ENCODE peak calls at places on chromosomes 3 and 15, in four cellular contexts. R is K562, Y is HepG2, F is GM12878. G is an unnamed sample.

GRCh38 chr3:136952292-136952691 is 5.5 kb upstream of the IL20RB start:
- DNase-seq in R (no peak), Y (no peak), F (no peak), G (no peak)

GRCh38 chr15:45254405-45255293 is 2.6 kb downstream of the SLC28A2 start:
- DNase-seq in R (no peak), Y (no peak), F (no peak), G (no peak)

GRCh38 chr3:16028604-16029003 is 145.9 kb upstream of the GALNT15 start:
- DNase-seq in R (no peak), Y (no peak), F (no peak), G (no peak)

GRCh38 chr3:152321806-152322377 is 53.2 kb downstream of the MBNL1 start:
- DNase-seq in R (no peak), Y (no peak), F (no peak), G (no peak)

GRCh38 chr3:65576942-65577341 is 461.8 kb downstream of the MAGI1 start:
- DNase-seq in R (no peak), Y (no peak), F (no peak), G (no peak)

GRCh38 chr3:10941972-10942371 is 50.6 kb upstream of the SLC6A1 start:
- DNase-seq in R (peak), Y (no peak), F (no peak), G (no peak)

GRCh38 chr3:40172560-40172959 is 136.9 kb upstream of the EIF1B start:
- DNase-seq in R (no peak), Y (no peak), F (no peak), G (no peak)

GRCh38 chr3:49294343-49294742 is 17.3 kb upstream of the C3orf62 start:
- DNase-seq in R (no peak), Y (no peak), F (no peak), G (no peak)

GRCh38 chr3:100260081-100260684 is 609 bp upstream of the TBC1D23 start:
- DNase-seq in R (peak), Y (peak), F (no peak), G (no peak)

GRCh38 chr15:77764095-77764494 is 131.4 kb upstream of the LINGO1 start:
- DNase-seq in R (no peak), Y (no peak), F (no peak), G (no peak)

GRCh38 chr15:29134239-29134638 is 135.4 kb downstream of the NSMCE3 start:
- DNase-seq in R (no peak), Y (no peak), F (no peak), G (peak)

GRCh38 chr3:60742606-60743145 is 508.6 kb downstream of the FHIT start:
- DNase-seq in R (no peak), Y (peak), F (no peak), G (no peak)

DNA sequence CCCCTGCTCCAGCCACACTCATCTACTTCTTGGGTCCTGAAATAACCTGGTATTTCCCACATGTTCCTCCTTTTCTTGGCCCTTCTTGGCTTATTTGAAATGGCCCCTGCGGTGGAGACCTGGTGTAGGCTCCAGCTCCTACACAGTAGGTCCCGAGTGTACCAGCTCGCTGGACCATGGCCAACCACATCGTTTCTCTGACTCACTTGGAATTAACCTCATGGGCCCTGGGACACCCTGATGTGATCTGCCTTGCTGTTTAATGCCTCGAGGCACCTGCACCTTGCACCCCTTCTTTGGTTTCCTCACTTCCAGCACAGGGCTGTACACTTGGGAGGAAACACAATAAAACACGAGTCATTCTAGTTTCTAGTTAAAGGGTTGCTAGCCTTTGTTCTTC is 60.3 kb downstream of the FEM1B start:
- DNase-seq in R (no peak), Y (no peak), F (no peak), G (no peak)
- TF ChIP-seq NFIC in R (no peak), Y (no peak), F (no peak), G (peak)

GRCh38 chr15:83106994-83107840 is at the start of gene TM6SF1:
- DNase-seq in R (peak), Y (no peak), F (no peak), G (peak)

GRCh38 chr15:83110361-83110760 is 2.9 kb downstream of the TM6SF1 start:
- DNase-seq in R (no peak), Y (no peak), F (no peak), G (no peak)

GRCh38 chr15:83107841-83108181 is 366 bp downstream of the TM6SF1 start:
- DNase-seq in R (no peak), Y (no peak), F (no peak), G (no peak)

GRCh38 chr15:83109532-83109931 is 2.1 kb downstream of the TM6SF1 start:
- DNase-seq in R (no peak), Y (no peak), F (no peak), G (no peak)

DNA sequence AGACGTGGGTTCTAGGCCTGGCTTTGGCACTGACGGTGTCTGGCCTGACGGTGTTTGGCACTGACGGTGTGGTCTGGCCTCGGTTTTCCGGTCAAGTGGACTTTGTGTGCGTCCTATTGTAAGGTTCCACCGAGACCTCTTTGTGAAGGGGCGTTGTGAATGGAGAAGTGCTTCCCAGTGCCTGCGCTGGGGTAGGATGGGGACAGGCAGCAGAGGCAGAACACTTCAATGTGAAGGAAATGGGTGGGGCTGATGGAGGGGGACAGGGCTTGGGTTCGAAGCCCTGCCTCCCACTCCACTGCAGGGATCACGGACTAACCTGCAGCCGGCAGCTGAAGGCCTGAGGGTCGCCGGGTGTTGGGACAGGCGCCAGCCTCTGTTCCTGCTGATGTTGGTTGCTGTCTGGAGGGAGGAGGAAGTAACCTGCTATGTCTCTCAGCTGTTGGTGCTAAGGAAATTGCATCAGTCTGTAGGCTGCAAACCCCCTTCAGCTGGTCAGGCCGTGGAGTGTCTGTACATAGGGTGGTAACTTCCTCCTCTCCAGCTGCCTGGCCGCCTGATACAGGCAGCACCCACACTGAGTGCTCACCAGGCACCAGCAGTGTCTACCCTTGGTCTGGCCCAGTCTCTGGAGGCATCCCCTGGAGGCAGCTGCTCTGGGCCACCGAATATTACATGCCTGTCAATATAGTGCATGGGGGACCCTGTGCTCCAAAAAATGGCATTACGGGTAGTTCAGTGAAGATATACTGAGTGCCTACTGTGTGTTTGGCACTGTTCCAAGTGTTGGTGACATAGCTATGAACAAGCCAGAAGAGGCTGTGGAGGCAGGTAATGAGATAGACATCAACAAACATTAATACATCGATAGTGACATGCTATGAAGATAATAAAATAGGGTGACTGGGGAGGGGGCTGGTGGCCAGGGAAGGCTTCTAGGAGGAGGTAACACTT is 1.1 kb downstream of the TM6SF1 start:
- DNase-seq in R (no peak), Y (no peak), F (peak), G (peak)
- H3K4me2 ChIP-seq in R (peak), Y (no peak), F (peak), G (no peak)

GRCh38 chr3:8659242-8659641 is 14.6 kb upstream of the SSUH2 start:
- DNase-seq in R (no peak), Y (no peak), F (no peak), G (no peak)

GRCh38 chr3:8657804-8658311 is 13.3 kb upstream of the SSUH2 start:
- DNase-seq in R (no peak), Y (no peak), F (no peak), G (peak)

GRCh38 chr3:8660781-8661180 is 16.2 kb upstream of the SSUH2 start:
- DNase-seq in R (no peak), Y (no peak), F (no peak), G (no peak)

GRCh38 chr3:8660271-8660731 is 15.7 kb upstream of the SSUH2 start:
- DNase-seq in R (no peak), Y (no peak), F (no peak), G (no peak)

DNA sequence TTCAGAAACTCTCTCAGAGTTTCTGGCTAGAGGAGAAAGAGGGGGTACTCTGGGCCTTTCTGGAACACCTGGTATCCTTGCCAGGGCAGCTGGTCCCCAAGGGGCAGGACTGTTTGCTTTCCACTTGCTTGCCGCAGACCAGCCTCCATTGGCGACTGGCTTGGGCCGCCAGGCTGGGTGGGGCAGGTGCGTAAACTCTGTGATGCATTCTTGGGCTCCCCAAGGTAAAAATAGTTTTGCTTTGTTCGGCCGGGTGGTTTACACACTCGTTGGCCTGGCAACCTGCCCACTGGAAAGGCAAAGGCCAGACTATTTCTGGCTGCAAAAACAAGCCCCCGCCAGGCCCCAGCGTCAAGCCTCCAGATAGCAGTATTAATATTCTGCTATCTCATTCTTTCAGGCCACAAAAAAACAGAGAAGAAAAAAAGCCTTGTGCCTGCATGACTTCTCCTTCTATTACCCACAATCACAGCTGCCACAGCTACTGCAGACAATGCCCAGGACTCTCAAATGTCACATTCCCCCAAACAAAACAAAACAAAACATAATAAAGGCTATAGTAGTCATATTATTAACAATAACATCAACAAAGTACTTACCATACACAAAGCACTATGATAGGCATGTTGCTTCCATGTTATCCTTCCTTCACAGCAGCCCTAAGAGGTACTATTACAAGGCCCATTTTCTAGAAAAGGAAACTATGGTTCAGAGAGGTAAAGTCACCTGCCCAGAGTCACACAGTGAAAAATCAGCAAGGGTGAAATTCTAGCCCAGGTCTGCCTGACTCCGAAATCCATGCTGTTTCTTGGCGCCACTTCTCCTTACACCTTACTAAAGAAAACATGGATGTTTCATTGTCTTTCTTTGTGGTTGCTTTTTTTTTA is 14.0 kb upstream of the SSUH2 start:
- DNase-seq in R (no peak), Y (peak), F (peak), G (peak)
- TF ChIP-seq YY1 in R (no peak), Y (peak), F (peak), G (no peak)

DNA sequence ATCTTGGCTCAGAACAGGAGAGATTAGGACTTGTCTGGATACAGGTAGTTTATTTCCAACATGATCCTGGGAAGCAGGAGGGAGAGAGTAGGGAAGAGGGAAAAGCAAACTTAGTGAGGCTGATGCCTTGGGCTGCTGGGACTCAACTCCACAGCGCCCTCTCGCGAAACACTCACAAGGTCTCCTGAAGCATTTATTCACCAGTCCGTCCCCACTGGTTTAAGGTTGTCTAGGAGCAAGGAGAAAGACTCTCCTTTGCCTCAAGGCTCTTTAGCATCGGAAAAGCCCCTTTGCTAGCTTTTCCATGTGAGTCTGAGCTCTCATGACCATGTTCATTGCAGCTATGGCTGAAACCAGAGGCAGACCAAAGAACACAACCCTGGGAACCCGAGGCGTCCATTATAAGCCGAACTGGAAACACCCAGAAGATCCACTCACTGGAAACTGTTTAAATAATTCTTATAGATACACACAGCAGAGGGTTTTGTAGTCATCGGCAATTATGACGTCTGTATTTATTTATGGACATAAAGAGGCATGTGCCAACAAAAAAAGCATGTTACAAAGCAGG is 244.5 kb downstream of the CD47 start:
- DNase-seq in R (peak), Y (peak), F (no peak), G (no peak)
- TF ChIP-seq NFIC in R (no peak), Y (no peak), F (no peak), G (no peak)

DNA sequence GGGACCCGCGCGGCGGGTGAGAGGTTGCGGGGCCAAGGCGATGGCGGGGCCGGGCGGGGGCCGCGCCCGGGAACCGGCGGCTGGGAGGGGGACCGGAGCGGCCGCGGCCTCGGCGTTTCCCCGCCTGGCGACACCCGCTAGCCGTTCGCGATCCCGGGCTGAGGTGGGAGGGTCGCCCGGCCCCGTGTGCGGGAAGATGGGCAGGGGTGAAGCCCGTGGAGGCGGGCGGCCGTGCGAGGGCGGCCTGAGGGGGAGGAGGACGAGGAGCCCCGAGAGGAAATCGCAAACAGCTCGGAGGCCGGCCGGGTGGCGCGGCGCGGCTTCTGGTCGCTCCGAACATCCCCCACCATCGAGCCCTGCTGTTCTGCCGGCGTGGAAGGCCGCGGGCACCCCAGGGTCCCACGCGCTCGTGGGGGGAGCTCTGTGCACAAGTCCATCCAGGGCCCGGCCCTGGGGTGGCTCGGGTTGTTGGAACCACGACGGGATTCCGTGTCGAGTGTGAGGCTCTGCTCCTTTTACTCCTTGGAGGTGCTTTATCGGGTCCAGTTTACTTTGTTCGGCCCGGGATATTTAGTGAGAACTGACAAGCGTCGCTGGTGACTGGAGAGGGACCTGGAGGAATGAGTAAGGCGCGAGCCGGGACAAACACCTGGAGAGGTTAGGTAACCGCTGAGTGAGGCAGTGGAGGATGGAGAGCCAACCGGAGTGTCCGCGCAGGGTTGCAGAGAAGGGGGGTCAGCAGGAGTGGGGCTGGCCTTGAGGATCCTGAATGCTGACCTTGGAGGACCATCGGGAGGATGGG is 728 bp downstream of the CRTC3 start:
- DNase-seq in R (peak), Y (no peak), F (no peak), G (peak)
- H3K4me2 ChIP-seq in R (peak), Y (peak), F (peak), G (peak)

GRCh38 chr15:73994912-73995622 is 551 bp downstream of the PML start:
- DNase-seq in R (peak), Y (no peak), F (no peak), G (no peak)
- TF ChIP-seq YY1 in R (no peak), Y (no peak), F (no peak), G (no peak)

GRCh38 chr3:189588818-189589569 is 42.2 kb upstream of the TP63 start:
- DNase-seq in R (no peak), Y (no peak), F (no peak), G (no peak)

GRCh38 chr3:189590223-189590622 is 41.0 kb upstream of the TP63 start:
- DNase-seq in R (no peak), Y (no peak), F (no peak), G (no peak)

GRCh38 chr3:189586941-189587687 is 44.1 kb upstream of the TP63 start:
- DNase-seq in R (no peak), Y (no peak), F (peak), G (no peak)

GRCh38 chr3:189584609-189585008 is 46.6 kb upstream of the TP63 start:
- DNase-seq in R (no peak), Y (no peak), F (no peak), G (no peak)

DNA sequence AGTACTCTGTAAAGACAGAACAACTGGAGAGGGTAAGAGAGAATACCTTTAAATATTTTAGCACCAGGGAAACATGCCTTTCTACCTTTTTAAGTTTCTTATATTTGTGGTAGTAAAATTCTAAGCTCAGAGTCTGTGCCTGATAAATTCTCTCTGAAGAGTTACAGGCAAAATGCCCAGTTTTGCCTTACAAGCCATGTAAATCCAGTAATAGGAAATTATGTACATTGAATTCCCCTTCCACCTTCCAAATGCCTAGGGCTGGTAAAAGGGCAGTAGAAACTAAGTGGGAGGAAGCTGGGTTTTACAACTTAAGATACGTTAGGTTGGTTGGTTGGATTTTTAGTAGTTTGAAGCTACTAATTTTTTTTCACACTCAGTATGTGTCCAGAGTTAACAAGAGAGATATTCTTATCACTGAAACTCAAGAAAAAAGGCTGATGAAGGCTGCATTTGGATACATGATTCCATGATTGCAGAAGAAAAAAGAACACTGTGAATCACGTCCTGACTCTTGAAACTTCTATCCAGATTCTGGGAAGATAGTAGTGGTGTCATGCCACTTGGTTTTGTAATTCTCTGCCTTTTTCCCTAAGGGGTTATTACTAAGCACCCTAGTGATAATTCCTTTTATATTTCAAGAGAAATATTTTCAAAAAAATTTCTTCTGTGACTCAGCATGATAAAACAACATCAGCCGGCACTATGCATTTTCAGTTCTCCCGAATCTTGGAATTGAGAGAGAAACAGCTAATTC is 43.0 kb upstream of the TP63 start:
- DNase-seq in R (no peak), Y (no peak), F (no peak), G (no peak)
- TF ChIP-seq NFIC in R (no peak), Y (no peak), F (no peak), G (no peak)

GRCh38 chr15:59294574-59294960 is 78.1 kb downstream of the MYO1E start:
- DNase-seq in R (no peak), Y (no peak), F (no peak), G (no peak)
- H3K4me2 ChIP-seq in R (no peak), Y (no peak), F (no peak), G (peak)

G was measured in SK-N-SH.